ENCODE peak calls at places on chromosome 4, in five cellular contexts. H, U, F, J and Y are unnamed samples.

GRCh38 chr4:13921805-13922204 is 294.3 kb upstream of the BOD1L1 start:
- DNase-seq in F (no peak), U (no peak), J (no peak), H (peak; percentile 69), Y (no peak)

GRCh38 chr4:38983756-38984647 is 48.2 kb downstream of the TMEM156 start:
- DNase-seq in J (no peak), U (no peak), F (no peak), H (peak; percentile 56), Y (no peak)

GRCh38 chr4:137267024-137267423 is 265.3 kb downstream of the PCDH18 start:
- DNase-seq in U (no peak), F (no peak), J (no peak), H (peak; percentile 38), Y (no peak)

GRCh38 chr4:87073570-87074470 is 139.0 kb downstream of the AFF1 start:
- DNase-seq in U (no peak), J (peak; percentile 27), F (peak; percentile 39), H (peak; percentile 62), Y (peak; percentile 52)

GRCh38 chr4:1323635-1324442 is 23.2 kb upstream of the UVSSA start:
- DNase-seq in J (no peak), H (peak; percentile 97), F (no peak), U (no peak), Y (no peak)

GRCh38 chr4:14225683-14226207 is 598.2 kb upstream of the BOD1L1 start:
- DNase-seq in J (no peak), F (no peak), H (no peak), U (no peak), Y (no peak)

GRCh38 chr4:7911044-7911578 is 28.6 kb downstream of the AFAP1 start:
- DNase-seq in F (no peak), H (peak; percentile 95), U (no peak), J (peak; percentile 24), Y (no peak)

GRCh38 chr4:605702-606425 is 19.5 kb upstream of the PDE6B start:
- DNase-seq in J (no peak), F (no peak), H (no peak), U (no peak), Y (peak; percentile 67)

GRCh38 chr4:137253949-137254348 is 278.3 kb downstream of the PCDH18 start:
- DNase-seq in U (no peak), H (peak; percentile 85), F (no peak), J (no peak), Y (no peak)

GRCh38 chr4:3767569-3768288 is 1.5 kb downstream of the ADRA2C start:
- DNase-seq in F (no peak), U (no peak), H (no peak), J (peak; percentile 24), Y (no peak)
- TF ChIP-seq CTCF in F (no peak), U (no peak), H (no peak), J (peak; percentile 24), Y (no peak)

DNA sequence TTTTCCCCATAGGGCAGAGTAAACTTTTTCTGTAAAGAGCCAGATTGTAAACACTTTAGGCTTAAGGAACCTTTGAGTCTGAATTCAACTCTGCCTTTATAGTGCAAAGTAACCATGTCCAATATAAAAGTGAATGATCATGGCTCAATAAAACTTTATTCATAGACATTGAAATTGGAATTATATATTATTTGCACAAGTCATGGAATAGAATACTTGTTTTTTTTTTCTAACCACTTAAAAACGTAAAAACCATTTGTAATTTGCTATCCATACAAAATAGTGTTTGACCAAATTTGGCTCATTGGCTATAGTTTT is 54.1 kb upstream of the MYOZ2 start:
- DNase-seq in U (no peak), H (no peak), J (no peak), F (no peak), Y (no peak)
- H3K4me3 ChIP-seq in U (no peak overlapping the region), H (no peak overlapping the region), J (no peak overlapping the region), F (no peak overlapping the region), Y (no peak overlapping the region)

DNA sequence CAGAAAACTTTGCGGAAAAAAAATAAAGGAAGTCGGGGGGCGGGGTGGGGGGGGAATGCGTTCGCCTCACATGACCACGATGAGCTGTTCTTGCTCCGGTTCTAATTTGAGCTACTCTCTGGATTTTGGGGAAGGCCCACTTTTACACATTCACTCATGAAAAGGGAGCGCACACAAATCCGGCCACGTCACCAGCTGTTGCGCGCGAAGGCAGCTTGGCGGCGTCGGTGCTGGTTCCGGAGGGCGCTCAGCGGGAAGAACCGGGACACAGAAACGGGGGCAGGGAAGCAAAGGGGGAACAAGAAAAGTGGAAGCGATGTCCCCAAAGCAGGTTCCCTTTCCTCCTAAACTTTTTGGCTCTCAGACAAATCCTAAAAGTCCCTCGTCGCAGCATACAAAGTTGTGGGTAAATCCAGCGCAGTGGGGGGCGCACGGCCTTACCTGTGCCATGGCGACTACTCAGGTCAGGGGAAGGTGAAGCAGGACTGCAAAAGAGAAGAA is 590 bp downstream of the ANXA5 start:
- DNase-seq in J (peak; percentile 81), H (peak; percentile 85), F (peak; percentile 77), U (peak; percentile 71), Y (peak; percentile 96)
- TF ChIP-seq POLR2A in J (no peak), H (peak; percentile 51), F (no peak), U (no peak), Y (no peak)

GRCh38 chr4:140061194-140061593 is 92.8 kb downstream of the MAML3 start:
- DNase-seq in F (no peak), H (peak; percentile 79), J (no peak), U (no peak), Y (no peak)

GRCh38 chr4:140056015-140056414 is 98.0 kb downstream of the MAML3 start:
- DNase-seq in H (no peak), F (no peak), J (no peak), U (no peak), Y (no peak)

GRCh38 chr4:140061883-140062282 is 92.1 kb downstream of the MAML3 start:
- DNase-seq in U (no peak), J (no peak), F (no peak), H (no peak), Y (no peak)

GRCh38 chr4:140057693-140058092 is 96.3 kb downstream of the MAML3 start:
- DNase-seq in F (no peak), J (no peak), H (no peak), U (no peak), Y (no peak)

GRCh38 chr4:140059159-140059558 is 94.8 kb downstream of the MAML3 start:
- DNase-seq in F (no peak), H (peak; percentile 47), U (no peak), J (no peak), Y (no peak)
- TF ChIP-seq CTCF in F (no peak), H (no peak), U (no peak), J (no peak), Y (no peak)

DNA sequence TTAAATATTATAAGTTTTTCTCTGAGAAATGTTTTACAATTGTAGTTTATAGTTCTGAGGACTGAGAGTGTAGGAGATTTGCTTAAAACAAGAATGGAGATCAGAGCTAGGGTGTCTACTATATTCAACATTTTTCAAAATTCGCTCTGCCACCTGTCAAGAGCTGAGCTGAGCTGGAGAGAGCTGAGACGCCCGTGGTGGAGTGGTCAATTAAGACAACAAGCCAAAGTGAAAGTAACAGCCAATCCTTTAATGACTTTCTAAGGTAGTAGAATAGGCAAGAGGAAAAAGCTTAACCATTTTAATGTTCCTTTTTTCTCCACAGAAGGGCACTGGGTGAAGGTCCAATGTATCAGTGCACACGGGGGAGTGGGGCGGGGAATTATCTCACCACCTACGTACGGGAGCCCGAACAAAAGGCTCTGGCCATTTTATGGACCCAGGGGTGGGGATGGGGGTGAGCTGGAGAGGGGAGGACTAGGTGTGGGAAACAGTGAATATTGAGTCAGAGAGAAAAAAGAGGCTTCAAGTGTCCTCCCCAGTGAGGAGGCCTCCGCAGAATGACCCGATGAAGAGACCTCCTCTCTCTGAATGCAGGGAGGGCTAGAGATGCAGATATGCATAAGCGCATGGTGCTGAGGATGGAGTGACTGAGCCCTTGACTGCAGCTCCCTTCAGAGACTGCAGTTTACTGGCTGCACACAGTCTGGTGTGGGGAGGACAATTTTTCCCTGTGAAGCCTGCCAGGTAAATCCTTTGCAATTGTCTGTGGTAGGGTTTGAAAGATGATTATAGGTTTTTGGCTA is 60.8 kb downstream of the SPCS3 start:
- DNase-seq in U (no peak), H (no peak), J (no peak), F (no peak), Y (no peak)
- H3K4me3 ChIP-seq in U (peak overlapping the region; percentile 19), H (no peak overlapping the region), J (no peak overlapping the region), F (peak overlapping the region; percentile 6), Y (no peak overlapping the region)

GRCh38 chr4:153637201-153637600 is 46.9 kb upstream of the TLR2 start:
- DNase-seq in F (no peak), U (no peak), J (no peak), H (no peak), Y (no peak)
- TF ChIP-seq POLR2A in F (no peak), U (no peak), J (no peak), H (no peak), Y (no peak)